ENCODE peak calls at places on chromosomes 2 and 18, in five cellular contexts. B is GM23338, L is stomach, D is HL-60, U is K562. T is an unnamed sample.

GRCh38 chr2:40127890-40128548 is 323.9 kb downstream of the SLC8A1 start:
- DNase-seq in B (no peak), L (no peak), D (no peak), U (no peak), T (no peak)

GRCh38 chr2:150282821-150283309 is 204.6 kb downstream of the RND3 start:
- DNase-seq in B (no peak), L (no peak), D (no peak), U (no peak), T (no peak)

GRCh38 chr2:205929445-205930027 is 156.4 kb downstream of the INO80D start:
- DNase-seq in B (no peak), L (peak; percentile 78), D (no peak), U (no peak), T (no peak)

GRCh38 chr18:63936932-63937393 is 12.1 kb upstream of the HMSD start:
- DNase-seq in B (no peak), L (no peak), D (no peak), U (no peak), T (no peak)

GRCh38 chr2:104929663-104930062 is 75.7 kb downstream of the POU3F3 start:
- DNase-seq in B (no peak), L (no peak), D (no peak), U (no peak), T (no peak)

GRCh38 chr2:20674974-20675679 is 8.2 kb downstream of the GDF7 start:
- DNase-seq in B (no peak), L (no peak), D (no peak), U (peak; percentile 34), T (no peak)

GRCh38 chr2:173412628-173413027 is 58.0 kb downstream of the CDCA7 start:
- DNase-seq in B (no peak), L (no peak), D (no peak), U (no peak), T (no peak)

GRCh38 chr2:16203069-16203468 is 262.7 kb downstream of the MYCN start:
- DNase-seq in B (no peak), L (peak; percentile 45), D (no peak), U (no peak), T (no peak)

GRCh38 chr2:26462511-26463251 is 15.2 kb downstream of the OTOF start:
- DNase-seq in B (peak; percentile 77), L (peak; percentile 56), D (peak; percentile 36), U (peak; percentile 72), T (no peak)

GRCh38 chr2:167411367-167411766 is 523.1 kb downstream of the XIRP2 start:
- DNase-seq in B (no peak), L (no peak), D (no peak), U (no peak), T (no peak)

GRCh38 chr2:44836916-44837315 is 104.6 kb upstream of the SIX3 start:
- DNase-seq in B (no peak), L (no peak), D (no peak), U (no peak), T (no peak)

GRCh38 chr2:1226766-1227165 is 186.5 kb upstream of the TPO start:
- DNase-seq in B (no peak), L (no peak), D (no peak), U (no peak), T (no peak)

GRCh38 chr18:76803814-76804213 is 18.5 kb upstream of the ZNF236 start:
- DNase-seq in B (peak; percentile 90), L (peak; percentile 67), D (peak; percentile 86), U (peak; percentile 75), T (peak; percentile 54)

GRCh38 chr2:3610415-3610814 is 15.5 kb downstream of the COLEC11 start:
- DNase-seq in B (no peak), L (peak; percentile 9), D (no peak), U (no peak), T (no peak)

DNA sequence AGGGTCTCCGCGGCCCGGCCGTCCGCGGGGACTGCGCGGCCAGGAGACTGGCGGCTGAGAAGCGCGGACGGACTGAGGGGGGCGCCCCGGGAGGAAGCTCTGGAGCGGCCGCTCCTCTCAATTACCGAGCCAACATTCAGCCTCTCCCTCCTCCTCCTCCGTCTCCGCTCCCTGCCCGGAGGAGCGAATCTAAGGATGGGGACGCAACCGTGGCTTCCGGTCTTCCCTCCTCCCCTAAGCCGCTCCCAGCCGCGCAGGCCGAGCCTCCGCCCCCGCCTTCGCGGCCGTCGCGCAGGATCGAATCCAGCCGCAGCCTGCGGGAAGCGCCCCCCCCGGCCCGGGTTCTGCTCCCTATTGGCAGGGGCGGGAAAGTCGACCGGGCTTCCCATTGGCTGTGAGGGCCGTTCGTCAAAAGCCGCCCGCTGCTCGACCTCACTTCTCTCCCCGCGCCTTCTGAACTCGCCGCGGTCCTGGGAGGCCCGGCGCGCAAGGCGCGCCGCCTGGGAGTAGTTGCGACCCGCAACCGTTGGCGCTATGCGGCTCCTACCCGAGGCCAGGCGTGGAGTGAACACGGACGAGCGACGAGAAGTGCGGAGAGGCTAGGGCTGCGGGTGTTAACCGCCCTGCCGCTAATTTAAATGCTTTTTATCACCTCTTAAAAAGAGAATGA is at the start of gene HNRNPLL:
- DNase-seq in B (peak; percentile 98), L (peak; percentile 98), D (peak; percentile 99), U (peak; percentile 98), T (peak; percentile 97)
- TF ChIP-seq CTCF in B (no peak), L (no peak), D (no peak), U (peak; percentile 33), T (no peak)

GRCh38 chr2:138501427-138502252 is at the start of gene SPOPL:
- DNase-seq in B (peak; percentile 88), L (peak; percentile 95), D (peak; percentile 85), U (peak; percentile 93), T (peak; percentile 94)
- TF ChIP-seq POLR2AphosphoS5 in B (peak; percentile 74), L (peak; percentile 68), D (peak; percentile 80), U (peak; percentile 79), T (no peak)

GRCh38 chr18:2881490-2882195 is 34.8 kb downstream of the EMILIN2 start:
- DNase-seq in B (no peak), L (no peak), D (peak; percentile 76), U (no peak), T (no peak)
- TF ChIP-seq CTCF in B (no peak), L (no peak), D (no peak), U (no peak), T (no peak)

DNA sequence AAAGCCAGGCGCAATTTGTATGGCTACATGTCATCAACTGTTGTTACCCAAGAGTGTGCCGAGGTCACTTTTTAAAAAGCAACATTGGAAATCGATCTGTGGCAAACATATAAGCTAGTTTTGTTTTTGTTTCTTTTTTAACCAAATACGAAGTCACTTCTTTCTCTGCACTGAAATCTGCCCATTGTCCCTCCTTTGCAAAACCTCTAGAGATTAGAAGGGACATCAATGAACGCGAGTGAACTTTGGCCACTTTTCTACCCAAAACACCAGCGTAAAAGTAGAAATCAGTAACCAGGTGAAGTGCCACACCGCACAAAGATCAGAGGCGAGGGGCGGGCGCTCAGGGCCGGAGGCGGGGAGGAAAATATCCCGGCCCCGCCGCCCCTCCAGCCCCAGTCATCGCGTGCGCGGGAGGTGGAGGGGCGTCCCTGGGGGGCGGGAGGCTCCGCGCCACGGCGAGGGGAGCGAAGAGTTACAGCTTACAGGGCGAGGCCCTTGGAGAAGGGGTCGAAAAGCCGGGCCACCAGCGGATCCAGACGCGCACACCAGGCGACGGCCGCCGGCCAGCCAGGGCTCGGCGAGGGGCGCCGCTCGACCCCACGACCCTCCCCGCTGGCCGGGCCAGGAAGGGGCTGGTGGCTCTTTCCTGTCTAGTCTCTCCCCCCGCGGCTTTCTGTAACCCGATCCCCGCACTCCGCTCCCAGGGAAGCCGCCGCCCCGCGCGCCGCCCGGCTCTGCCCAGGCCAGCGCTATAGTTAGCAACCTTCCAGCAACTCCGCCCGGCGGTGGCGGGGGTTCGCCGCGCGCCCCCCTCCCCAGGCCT is 993 bp downstream of the RBMS1 start:
- DNase-seq in B (peak; percentile 93), L (peak; percentile 58), D (no peak), U (peak; percentile 20), T (peak; percentile 73)
- TF ChIP-seq POLR2AphosphoS5 in B (peak; percentile 51), L (peak; percentile 76), D (no peak), U (no peak), T (no peak)

DNA sequence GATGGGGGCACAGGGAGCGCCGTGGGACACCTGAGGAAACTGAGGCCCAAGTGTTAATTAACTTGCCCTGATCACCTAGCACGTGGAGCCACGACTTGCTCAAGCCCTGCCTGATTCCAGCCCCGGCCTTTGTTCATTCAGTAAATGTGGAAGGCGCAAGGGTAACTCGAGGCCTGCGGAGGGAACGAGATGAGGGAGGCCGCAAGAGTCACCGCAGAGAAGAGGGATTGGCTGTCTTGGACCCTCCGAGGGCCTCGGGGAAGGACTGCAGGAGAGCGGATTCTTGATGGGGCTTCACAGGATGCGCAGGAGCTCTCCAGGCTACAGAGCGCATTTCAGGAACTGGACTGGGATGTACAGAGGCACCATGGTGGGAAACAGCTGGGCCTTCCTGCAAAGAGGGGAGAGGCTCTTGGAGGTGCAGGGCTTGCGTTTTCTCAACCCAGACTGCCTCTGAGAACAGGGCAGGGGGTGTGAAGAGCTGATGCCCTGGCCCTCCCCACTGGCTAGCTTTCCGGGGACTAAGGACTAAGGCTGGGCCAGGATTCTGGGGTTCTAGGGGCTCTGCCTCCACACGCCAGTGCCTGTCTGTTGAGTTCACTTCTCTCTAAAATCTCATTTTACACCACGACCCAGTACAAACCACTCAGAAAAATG is 569 bp upstream of the ANKMY1 start:
- DNase-seq in B (peak; percentile 68), L (no peak), D (no peak), U (no peak), T (no peak)
- TF ChIP-seq CTCF in B (no peak), L (no peak), D (no peak), U (no peak), T (no peak)

GRCh38 chr2:84963692-84964405 is 7.1 kb upstream of the KCMF1 start:
- DNase-seq in B (no peak), L (no peak), D (peak; percentile 58), U (no peak), T (no peak)

GRCh38 chr2:84963323-84963691 is 7.7 kb upstream of the KCMF1 start:
- DNase-seq in B (no peak), L (no peak), D (no peak), U (no peak), T (no peak)

GRCh38 chr2:84964406-84965191 is 6.4 kb upstream of the KCMF1 start:
- DNase-seq in B (no peak), L (no peak), D (no peak), U (no peak), T (no peak)

GRCh38 chr2:84965827-84966226 is 5.1 kb upstream of the KCMF1 start:
- DNase-seq in B (no peak), L (no peak), D (no peak), U (no peak), T (no peak)

DNA sequence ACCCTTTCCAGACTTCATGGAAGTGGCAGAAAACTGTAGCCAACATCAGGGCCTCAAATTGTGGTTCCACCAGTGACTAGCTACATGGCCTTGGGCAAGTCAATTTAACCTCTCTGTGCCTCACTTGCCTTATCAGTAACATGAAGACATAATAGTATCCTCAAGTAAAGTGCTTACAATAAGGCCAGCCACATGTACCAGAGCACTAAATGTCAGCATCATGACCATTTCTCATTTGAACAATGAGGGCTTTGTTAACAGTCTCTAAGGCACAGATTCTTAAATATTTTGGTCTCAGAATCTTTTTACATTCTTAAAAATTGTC is 5.8 kb upstream of the KCMF1 start:
- DNase-seq in B (no peak), L (no peak), D (no peak), U (no peak), T (no peak)
- TF ChIP-seq POLR2AphosphoS5 in B (no peak), L (no peak), D (no peak), U (no peak), T (no peak)

T was measured in prostate gland.